ENCODE peak calls at places on chromosomes 6 and 20, in six cellular contexts. Y, Z, S, M, E and Q are unnamed samples.

GRCh38 chr6:34147906-34148701 is 2.2 kb upstream of the GRM4 start:
- DNase-seq in Y (no peak), Z (no peak), S (no peak), M (no peak), E (no peak), Q (no peak)

GRCh38 chr20:57048027-57048869 is 218.2 kb downstream of the BMP7 start:
- DNase-seq in Y (no peak), Z (no peak), S (no peak), M (no peak), E (no peak), Q (no peak)

GRCh38 chr6:37919417-37920157 is 100.1 kb downstream of the ZFAND3 start:
- DNase-seq in Y (peak), Z (no peak), S (no peak), M (no peak), E (no peak), Q (no peak)

GRCh38 chr6:54008589-54008988 is 102.7 kb upstream of the MLIP start:
- DNase-seq in Y (no peak), Z (no peak), S (no peak), M (no peak), E (no peak), Q (no peak)

GRCh38 chr20:49344975-49345374 is 67.1 kb upstream of the ZNFX1 start:
- DNase-seq in Y (peak), Z (peak), S (peak), M (no peak), E (no peak), Q (no peak)

GRCh38 chr20:57675773-57676172 is 34.0 kb downstream of the PMEPA1 start:
- DNase-seq in Y (no peak), Z (no peak), S (no peak), M (no peak), E (no peak), Q (no peak)

GRCh38 chr6:140784573-140784972 is 1348.2 kb upstream of the GJE1 start:
- DNase-seq in Y (peak), Z (peak), S (no peak), M (no peak), E (no peak), Q (no peak)

GRCh38 chr6:104477569-104477968 is 382.1 kb downstream of the HACE1 start:
- DNase-seq in Y (no peak), Z (no peak), S (no peak), M (no peak), E (no peak), Q (no peak)

GRCh38 chr6:32432050-32432450 is 7.6 kb upstream of the HLA-DRA start:
- DNase-seq in Y (peak), Z (peak), S (peak), M (peak), E (no peak), Q (no peak)